ENCODE peak calls at places on chromosomes 7 and 10, in seven cellular contexts. Y is sigmoid colon, I is cardiac fibroblast, L is foreskin fibroblast, U is brain microvascular endothelial cell, Z is astrocyte of the spinal cord, G is AG04449. D is an unnamed sample.

GRCh38 chr7:90180011-90180585 is 25.8 kb downstream of the STEAP1 start:
- DNase-seq in G (no peak), I (peak; percentile 83), U (no peak), L (peak; percentile 36), Y (no peak), Z (peak; percentile 61), D (peak; percentile 61)

GRCh38 chr10:17783751-17784150 is 25.4 kb upstream of the MRC1 start:
- DNase-seq in G (no peak), U (no peak), I (peak; percentile 8), Z (no peak), Y (no peak), L (no peak), D (no peak)

GRCh38 chr10:58919927-58920654 is 256.4 kb upstream of the PHYHIPL start:
- DNase-seq in U (peak; percentile 89), L (peak; percentile 76), Y (no peak), I (peak; percentile 91), Z (peak; percentile 94), G (peak; percentile 59), D (peak; percentile 92)

GRCh38 chr10:48507933-48508830 is 96.7 kb downstream of the ARHGAP22 start:
- DNase-seq in Y (peak; percentile 71), L (no peak), U (no peak), I (no peak), Z (no peak), G (no peak), D (no peak)

GRCh38 chr7:131618391-131618790 is 62.0 kb upstream of the PODXL start:
- DNase-seq in Z (no peak), U (no peak), I (no peak), L (no peak), G (no peak), Y (no peak), D (no peak)

GRCh38 chr7:68613405-68613804 is 984.9 kb upstream of the AUTS2 start:
- DNase-seq in I (no peak), L (no peak), U (no peak), G (no peak), Y (no peak), Z (no peak), D (no peak)

GRCh38 chr7:8115547-8116402 is 146.2 kb downstream of the ICA1 start:
- DNase-seq in Z (no peak), Y (no peak), G (no peak), I (no peak), U (no peak), L (no peak), D (no peak)

GRCh38 chr7:85095357-85095756 is 91.5 kb downstream of the SEMA3D start:
- DNase-seq in I (no peak), L (no peak), G (no peak), Z (no peak), Y (no peak), U (peak; percentile 31), D (no peak)

GRCh38 chr10:69451784-69452251 is 553 bp downstream of the TSPAN15 start:
- DNase-seq in G (no peak), I (no peak), Z (no peak), L (no peak), U (no peak), Y (peak; percentile 72), D (no peak)

GRCh38 chr10:132993271-132994260 is 51.2 kb upstream of the CFAP46 start:
- DNase-seq in L (no peak), G (no peak), I (no peak), Y (peak; percentile 55), Z (no peak), U (no peak), D (no peak)

GRCh38 chr7:106138776-106139175 is 26.7 kb upstream of the SYPL1 start:
- DNase-seq in Z (no peak), U (no peak), I (no peak), L (no peak), G (no peak), Y (no peak), D (no peak)

GRCh38 chr10:110803830-110804338 is 67.8 kb upstream of the PDCD4 start:
- DNase-seq in I (peak; percentile 48), U (no peak), Y (no peak), Z (peak; percentile 34), G (no peak), L (peak; percentile 38), D (peak; percentile 54)

GRCh38 chr7:47361746-47362215 is 220.1 kb downstream of the TNS3 start:
- DNase-seq in Z (peak; percentile 89), L (peak; percentile 71), Y (no peak), I (peak; percentile 89), G (peak; percentile 41), U (peak; percentile 78), D (peak; percentile 86)

GRCh38 chr10:96880575-96880974 is 48.5 kb downstream of the LCOR start:
- DNase-seq in Y (no peak), G (no peak), Z (no peak), U (no peak), L (no peak), I (no peak), D (no peak)

GRCh38 chr10:122121059-122121458 is 132.1 kb downstream of the TACC2 start:
- DNase-seq in I (no peak), Y (no peak), G (no peak), U (no peak), L (no peak), Z (no peak), D (no peak)

GRCh38 chr10:70733051-70733450 is 52.1 kb downstream of the TBATA start:
- DNase-seq in U (no peak), G (no peak), Y (no peak), Z (no peak), I (no peak), L (peak; percentile 30), D (peak; percentile 58)

GRCh38 chr7:5452937-5453540 is 29.4 kb upstream of the TNRC18 start:
- DNase-seq in Z (peak; percentile 41), G (no peak), U (peak; percentile 59), Y (no peak), I (peak; percentile 76), L (peak; percentile 74), D (peak; percentile 77)

GRCh38 chr10:80136134-80136571 is 3.6 kb downstream of the PLAC9 start:
- DNase-seq in Y (peak; percentile 88), Z (peak; percentile 93), L (peak; percentile 93), U (peak; percentile 58), I (peak; percentile 95), G (no peak), D (peak; percentile 97)

GRCh38 chr7:25429731-25430130 is 201.4 kb upstream of the NPVF start:
- DNase-seq in G (no peak), L (no peak), U (no peak), Y (no peak), I (no peak), Z (no peak), D (peak; percentile 32)

GRCh38 chr7:55574062-55574717 is 1.9 kb upstream of the VOPP1 start:
- DNase-seq in Z (peak; percentile 50), I (peak; percentile 44), G (no peak), Y (no peak), U (no peak), L (peak; percentile 15), D (peak; percentile 28)

GRCh38 chr10:120598377-120598776 is 141.3 kb downstream of the PLPP4 start:
- DNase-seq in L (no peak), G (no peak), Y (no peak), U (no peak), I (no peak), Z (no peak), D (no peak)

GRCh38 chr7:37376386-37376785 is 72.3 kb downstream of the ELMO1 start:
- DNase-seq in G (no peak), U (no peak), Z (no peak), Y (no peak), I (no peak), L (no peak), D (no peak)

GRCh38 chr7:11923376-11923922 is 91.5 kb upstream of the THSD7A start:
- DNase-seq in Z (no peak), U (no peak), G (no peak), L (no peak), I (no peak), Y (no peak), D (no peak)

GRCh38 chr7:70776627-70777101 is 355.3 kb upstream of the GALNT17 start:
- DNase-seq in Z (peak; percentile 83), U (no peak), G (no peak), Y (no peak), L (peak; percentile 17), I (no peak), D (peak; percentile 67)

GRCh38 chr10:73156054-73156453 is 11.8 kb downstream of the ECD start:
- DNase-seq in I (no peak), Y (no peak), Z (no peak), U (no peak), L (no peak), G (no peak), D (no peak)

GRCh38 chr7:138338361-138338760 is 121.7 kb upstream of the TRIM24 start:
- DNase-seq in L (no peak), Z (peak; percentile 27), G (no peak), Y (peak; percentile 65), I (peak; percentile 94), U (peak; percentile 87), D (no peak)

GRCh38 chr10:51073461-51074237 is 638 bp upstream of the PRKG1 start:
- DNase-seq in G (no peak), Y (peak; percentile 78), L (peak; percentile 14), Z (no peak), I (peak; percentile 26), U (no peak), D (peak; percentile 31)

GRCh38 chr7:155543011-155543881 is 3.1 kb downstream of the CNPY1 start:
- DNase-seq in G (peak; percentile 3), Z (no peak), L (no peak), Y (no peak), I (peak; percentile 1), U (no peak), D (peak; percentile 9)

GRCh38 chr10:48582970-48583369 is 21.9 kb downstream of the ARHGAP22 start:
- DNase-seq in Y (no peak), I (no peak), U (no peak), G (no peak), Z (no peak), L (no peak), D (no peak)

GRCh38 chr10:13335881-13336280 is 12.2 kb downstream of the SEPHS1 start:
- DNase-seq in I (no peak), G (no peak), U (no peak), Z (no peak), Y (no peak), L (no peak), D (no peak)

GRCh38 chr7:23473848-23474097 is 3.5 kb upstream of the IGF2BP3 start:
- DNase-seq in U (no peak), G (no peak), I (no peak), L (no peak), Y (no peak), Z (no peak), D (no peak)
- H3K4me3 ChIP-seq in U (peak overlapping the region; percentile 74), G (peak overlapping the region; percentile 87), I (peak overlapping the region; percentile 69), L (peak overlapping the region; percentile 63), Y (peak overlapping the region; percentile 21), Z (peak overlapping the region; percentile 62), D (peak overlapping the region; percentile 65)

GRCh38 chr7:142438235-142438922 is 180.5 kb upstream of the PRSS58 start:
- DNase-seq in Z (peak; percentile 32), L (peak; percentile 51), I (peak; percentile 63), U (peak; percentile 38), G (no peak), Y (no peak), D (peak; percentile 37)
- TF ChIP-seq CTCF in Z (peak; percentile 64), L (peak; percentile 69), I (peak; percentile 79), U (peak; percentile 93), G (peak; percentile 62), Y (no peak), D (peak; percentile 68)

GRCh38 chr7:154183946-154184345 is 131.7 kb downstream of the DPP6 start:
- DNase-seq in G (no peak), I (no peak), U (no peak), Z (no peak), L (no peak), Y (no peak), D (no peak)
- H3K4me3 ChIP-seq in G (no peak overlapping the region), I (no peak overlapping the region), U (no peak overlapping the region), Z (no peak overlapping the region), L (no peak overlapping the region), Y (no peak overlapping the region), D (no peak overlapping the region)

GRCh38 chr7:135704074-135704473 is 23.9 kb downstream of the SLC13A4 start:
- DNase-seq in U (no peak), G (no peak), Z (no peak), L (no peak), Y (no peak), I (no peak), D (no peak)
- TF ChIP-seq CTCF in U (peak; percentile 50), G (peak; percentile 5), Z (peak; percentile 29), L (no peak), Y (no peak), I (peak; percentile 30), D (no peak)